ENCODE peak calls at places on chromosomes 13 and 19, in six cellular contexts. R is H1, S is neural crest cell, A is mucosa of descending colon, I is PC-3, O is nephron progenitor cell. K is an unnamed sample.

GRCh38 chr13:77859450-77859849 is 59.2 kb downstream of the EDNRB start:
- DNase-seq in A (no peak), O (no peak), I (no peak), S (no peak), R (no peak), K (no peak)

GRCh38 chr13:97288486-97288900 is 66.4 kb downstream of the MBNL2 start:
- DNase-seq in S (no peak), I (no peak), R (no peak), O (no peak), A (no peak), K (no peak)

GRCh38 chr13:108121406-108121805 is 93.9 kb downstream of the LIG4 start:
- DNase-seq in S (no peak), O (no peak), A (no peak), R (no peak), I (no peak), K (no peak)

GRCh38 chr13:71780546-71780945 is 86.5 kb downstream of the DACH1 start:
- DNase-seq in I (no peak), R (no peak), A (no peak), S (no peak), O (no peak), K (no peak)

GRCh38 chr19:40756502-40757110 is 5.6 kb downstream of the SNRPA start:
- DNase-seq in A (no peak), I (peak; percentile 51), S (no peak), O (no peak), R (no peak), K (no peak)

GRCh38 chr13:112849500-112849899 is 119.5 kb upstream of the MCF2L start:
- DNase-seq in R (no peak), O (no peak), I (peak; percentile 43), A (no peak), S (no peak), K (no peak)

GRCh38 chr19:52069653-52070052 is 21.0 kb upstream of the ZNF432 start:
- DNase-seq in R (no peak), I (no peak), S (no peak), O (no peak), A (no peak), K (no peak)

GRCh38 chr13:98650376-98651107 is 73.6 kb upstream of the STK24 start:
- DNase-seq in A (peak; percentile 93), S (no peak), R (no peak), O (no peak), I (peak; percentile 88), K (no peak)

GRCh38 chr13:113561417-113562084 is 23.0 kb upstream of the TFDP1 start:
- DNase-seq in I (no peak), R (no peak), O (no peak), A (no peak), S (no peak), K (peak; percentile 57)

GRCh38 chr13:32135655-32136054 is 104.1 kb downstream of the FRY start:
- DNase-seq in R (no peak), I (peak; percentile 25), O (no peak), S (no peak), A (no peak), K (no peak)

GRCh38 chr19:47161876-47162489 is 31.3 kb downstream of the SAE1 start:
- DNase-seq in I (no peak), O (no peak), A (no peak), S (no peak), R (no peak), K (no peak)

GRCh38 chr19:32879741-32880140 is 10.2 kb upstream of the SLC7A9 start:
- DNase-seq in S (no peak), R (no peak), I (no peak), A (no peak), O (no peak), K (peak; percentile 52)

GRCh38 chr13:70571221-70571620 is 463.0 kb upstream of the KLHL1 start:
- DNase-seq in A (no peak), S (no peak), I (no peak), R (no peak), O (no peak), K (no peak)

GRCh38 chr13:82458169-82458568 is 1424.1 kb downstream of the SLITRK1 start:
- DNase-seq in R (no peak), O (no peak), I (no peak), A (no peak), S (no peak), K (no peak)

GRCh38 chr19:2037676-2038255 is 13.3 kb downstream of the MKNK2 start:
- DNase-seq in R (no peak), O (no peak), S (no peak), I (no peak), A (peak; percentile 50), K (peak; percentile 60)

GRCh38 chr19:2478324-2478755 is 2.4 kb downstream of the GADD45B start:
- DNase-seq in S (no peak), O (peak; percentile 57), A (peak; percentile 87), R (no peak), I (peak; percentile 53), K (peak; percentile 87)

GRCh38 chr13:60583911-60584753 is 187.1 kb downstream of the TDRD3 start:
- DNase-seq in O (no peak), S (no peak), I (peak; percentile 26), R (peak; percentile 84), A (no peak), K (no peak)

GRCh38 chr19:19451429-19452240 is 46.2 kb downstream of the GATAD2A start:
- DNase-seq in S (no peak), R (no peak), A (no peak), O (no peak), I (no peak), K (no peak)

GRCh38 chr19:15843186-15843585 is 27.7 kb upstream of the OR10H1 start:
- DNase-seq in O (no peak), A (no peak), I (no peak), S (no peak), R (no peak), K (no peak)

GRCh38 chr13:38641164-38641948 is 45.5 kb upstream of the FREM2 start:
- DNase-seq in R (no peak), A (no peak), I (peak; percentile 36), S (no peak), O (no peak), K (no peak)
- TF ChIP-seq CTCF in R (no peak), A (no peak), I (peak; percentile 56), S (peak; percentile 51), O (peak; percentile 12), K (peak; percentile 42)

GRCh38 chr19:50536662-50537305 is 23.1 kb upstream of the ASPDH start:
- DNase-seq in R (no peak), O (no peak), I (no peak), A (no peak), S (no peak), K (no peak)
- TF ChIP-seq CTCF in R (no peak), O (no peak), I (peak; percentile 48), A (no peak), S (no peak), K (no peak)

GRCh38 chr19:10419646-10420443 is 493 bp upstream of the PDE4A start:
- DNase-seq in A (no peak), I (peak; percentile 42), R (peak; percentile 94), O (peak; percentile 60), S (no peak), K (no peak)

GRCh38 chr19:10419200-10419645 is 1.1 kb upstream of the PDE4A start:
- DNase-seq in S (no peak), A (no peak), O (peak; percentile 42), R (no peak), I (no peak), K (no peak)

GRCh38 chr19:10421240-10421948 is 1.1 kb downstream of the PDE4A start:
- DNase-seq in I (no peak), O (no peak), R (no peak), A (no peak), S (no peak), K (no peak)

GRCh38 chr19:10421981-10422461 is 1.7 kb downstream of the PDE4A start:
- DNase-seq in A (no peak), I (no peak), O (no peak), R (no peak), S (no peak), K (no peak)

DNA sequence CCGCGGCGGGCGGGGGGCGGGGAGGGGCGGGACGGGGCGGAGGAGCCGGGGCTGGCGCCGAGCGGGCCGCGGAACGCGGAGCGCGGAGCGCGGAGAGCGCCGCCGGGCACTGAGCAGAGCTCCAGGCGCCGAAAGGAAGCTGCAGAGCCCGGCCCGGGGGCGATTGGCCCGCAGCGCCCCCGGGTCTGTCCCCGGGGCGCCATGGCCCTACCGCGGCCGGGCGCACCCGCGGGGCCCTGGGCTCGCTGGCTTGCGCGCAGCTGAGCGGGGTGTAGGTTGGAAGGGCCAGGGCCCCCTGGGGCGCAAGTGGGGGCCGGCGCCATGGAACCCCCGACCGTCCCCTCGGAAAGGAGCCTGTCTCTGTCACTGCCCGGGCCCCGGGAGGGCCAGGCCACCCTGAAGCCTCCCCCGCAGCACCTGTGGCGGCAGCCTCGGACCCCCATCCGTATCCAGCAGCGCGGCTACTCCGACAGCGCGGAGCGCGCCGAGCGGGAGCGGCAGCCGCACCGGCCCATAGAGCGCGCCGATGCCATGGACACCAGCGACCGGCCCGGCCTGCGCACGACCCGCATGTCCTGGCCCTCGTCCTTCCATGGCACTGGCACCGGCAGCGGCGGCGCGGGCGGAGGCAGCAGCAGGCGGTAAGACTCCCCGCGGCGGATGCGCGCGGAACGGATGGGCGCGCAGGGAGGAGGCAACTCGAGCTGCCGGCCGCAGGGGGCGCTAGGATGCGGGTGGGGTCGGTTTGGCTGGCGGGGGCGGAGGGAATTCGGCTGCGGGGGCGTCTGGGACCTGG is at the start of gene PDE4A:
- DNase-seq in A (no peak), R (no peak), S (no peak), O (peak; percentile 79), I (peak; percentile 33), K (no peak)
- TF ChIP-seq CTCF in A (no peak), R (peak; percentile 78), S (peak; percentile 53), O (peak; percentile 50), I (peak; percentile 70), K (peak; percentile 36)

GRCh38 chr13:95783747-95784146 is 106.8 kb downstream of the DNAJC3 start:
- DNase-seq in R (no peak), I (no peak), O (no peak), A (no peak), S (no peak), K (no peak)

GRCh38 chr13:95784891-95785290 is 108.0 kb downstream of the DNAJC3 start:
- DNase-seq in S (no peak), O (no peak), R (no peak), I (peak; percentile 36), A (no peak), K (no peak)

GRCh38 chr13:95781016-95781415 is 104.1 kb downstream of the DNAJC3 start:
- DNase-seq in I (no peak), S (no peak), A (no peak), R (no peak), O (no peak), K (no peak)

GRCh38 chr13:95787356-95788099 is 110.6 kb downstream of the DNAJC3 start:
- DNase-seq in O (no peak), A (no peak), I (no peak), S (no peak), R (no peak), K (no peak)

DNA sequence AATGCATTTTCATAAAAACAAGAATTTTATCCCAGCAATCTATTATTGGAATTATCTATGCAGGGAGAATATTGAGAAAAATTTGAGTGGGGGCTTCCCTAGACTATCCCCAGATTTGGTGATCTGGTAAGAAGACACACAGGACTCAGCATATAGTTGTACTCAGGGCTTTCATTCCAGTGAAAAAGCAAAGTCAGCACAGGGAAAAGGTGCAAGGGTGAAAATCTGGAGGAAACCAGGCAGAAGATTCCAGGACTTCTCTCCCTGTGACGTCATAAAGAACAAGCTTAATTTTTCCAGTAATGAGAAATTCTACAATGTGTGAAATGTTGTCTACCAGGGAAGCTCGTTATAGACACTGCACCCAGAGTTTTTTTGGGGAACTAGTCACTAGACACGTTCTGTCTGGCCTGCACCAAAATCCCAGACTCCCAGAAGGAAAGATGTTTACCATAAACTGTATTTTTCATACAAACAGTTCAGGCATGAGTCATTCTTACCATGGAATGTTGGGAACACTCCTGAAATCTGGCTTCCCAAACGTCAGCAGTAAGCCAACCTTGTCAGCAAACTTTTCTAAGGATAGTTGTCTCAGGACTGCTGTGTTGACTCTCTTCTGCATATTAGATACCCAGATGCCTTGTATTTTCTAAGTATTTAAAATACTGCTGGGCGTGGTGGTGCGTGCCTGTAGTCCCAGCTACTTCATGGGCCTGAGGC is 107.4 kb downstream of the DNAJC3 start:
- DNase-seq in R (no peak), A (no peak), I (peak; percentile 62), S (no peak), O (no peak), K (no peak)
- TF ChIP-seq CTCF in R (no peak), A (no peak), I (no peak), S (no peak), O (no peak), K (no peak)